ENCODE peak calls at places on chromosome 16, in ten cellular contexts. N is hepatic stellate cell; Y is RWPE1; F is CD4-positive, CD25-positive, alpha-beta regulatory T cell; W is activated CD4-positive, CD25-positive, alpha-beta regulatory T cell treated with anti-CD3 and anti-CD28 coated beads, Interleukin-2, amount 50 U/mL, for 16 hours; M is kidney glomerular epithelial cell; E is endodermal cell; R is A549; D is NCI-H774; Q is non-pigmented ciliary epithelial cell. J is an unnamed sample.

GRCh38 chr16:5020551-5020950 is 13.2 kb downstream of the NAGPA start:
- DNase-seq in F (no peak), M (no peak), D (no peak), Y (no peak), R (no peak), N (no peak), E (no peak), W (no peak), Q (no peak), J (no peak)

GRCh38 chr16:69561901-69562300 is 3.9 kb upstream of the NFAT5 start:
- DNase-seq in D (no peak), Y (no peak), M (no peak), N (no peak), R (no peak), Q (no peak), E (no peak), W (no peak), F (no peak), J (no peak)

GRCh38 chr16:7946142-7946541 is 613.5 kb downstream of the RBFOX1 start:
- DNase-seq in M (no peak), Y (no peak), E (no peak), N (no peak), D (no peak), W (no peak), F (no peak), Q (no peak), R (no peak), J (no peak)

GRCh38 chr16:9797306-9797705 is 384.9 kb downstream of the GRIN2A start:
- DNase-seq in Q (peak), E (no peak), D (no peak), W (no peak), F (no peak), Y (no peak), M (no peak), R (no peak), N (peak), J (no peak)

GRCh38 chr16:22235839-22236745 is 30.0 kb downstream of the EEF2K start:
- DNase-seq in W (no peak), E (no peak), N (no peak), Y (no peak), R (no peak), Q (no peak), M (no peak), D (no peak), F (no peak), J (no peak)

GRCh38 chr16:17246974-17247718 is 223.6 kb downstream of the XYLT1 start:
- DNase-seq in W (no peak), N (no peak), Q (no peak), M (no peak), F (no peak), Y (no peak), D (peak), R (no peak), E (no peak), J (no peak)

GRCh38 chr16:30533748-30534367 is 800 bp downstream of the ZNF747 start:
- DNase-seq in M (no peak), E (peak), F (no peak), W (no peak), N (peak), Y (peak), Q (no peak), D (no peak), R (no peak), J (no peak)

GRCh38 chr16:342455-343213 is 9.9 kb downstream of the AXIN1 start:
- DNase-seq in R (no peak), Q (no peak), D (no peak), Y (no peak), M (no peak), N (no peak), F (no peak), E (no peak), W (no peak), J (no peak)

GRCh38 chr16:88593489-88593888 is 23.3 kb downstream of the ZC3H18 start:
- DNase-seq in F (no peak), N (no peak), Y (no peak), M (no peak), W (no peak), E (no peak), D (no peak), R (no peak), Q (no peak), J (no peak)

GRCh38 chr16:57610611-57611010 is 17.8 kb upstream of the ADGRG1 start:
- DNase-seq in M (no peak), W (no peak), Y (no peak), R (no peak), N (no peak), D (no peak), Q (no peak), F (no peak), E (peak), J (no peak)

GRCh38 chr16:57668630-57669475 is 747 bp downstream of the ADGRG3 start:
- DNase-seq in R (no peak), N (no peak), Q (no peak), Y (no peak), W (no peak), E (no peak), D (no peak), F (no peak), M (no peak), J (no peak)

GRCh38 chr16:78703951-78704350 is 604.5 kb downstream of the WWOX start:
- DNase-seq in N (no peak), R (no peak), D (no peak), Q (no peak), W (no peak), E (no peak), M (no peak), Y (no peak), F (no peak), J (no peak)

GRCh38 chr16:84024854-84025253 is 17.7 kb downstream of the SLC38A8 start:
- DNase-seq in E (no peak), R (no peak), Q (peak), N (peak), M (no peak), F (no peak), Y (peak), W (no peak), D (no peak), J (no peak)

GRCh38 chr16:85248269-85248668 is 136.0 kb upstream of the CIBAR2 start:
- DNase-seq in N (no peak), E (no peak), D (no peak), Q (no peak), Y (no peak), W (no peak), F (no peak), M (no peak), R (no peak), J (no peak)

GRCh38 chr16:48350716-48351115 is 34.5 kb downstream of the SIAH1 start:
- DNase-seq in W (no peak), F (no peak), D (no peak), N (no peak), R (no peak), Q (no peak), Y (no peak), E (peak), M (no peak), J (no peak)

GRCh38 chr16:75379339-75379738 is 54.0 kb downstream of the CFDP1 start:
- DNase-seq in Y (no peak), F (no peak), E (no peak), N (no peak), M (no peak), D (no peak), R (no peak), W (no peak), Q (no peak), J (no peak)

GRCh38 chr16:30761427-30761927 is 385 bp downstream of the CFAP119 start:
- DNase-seq in W (peak), Y (peak), R (no peak), Q (no peak), N (no peak), E (peak), M (peak), F (peak), D (no peak), J (no peak)

GRCh38 chr16:58269526-58269925 is 25.3 kb downstream of the PRSS54 start:
- DNase-seq in M (no peak), Q (peak), Y (no peak), W (no peak), E (no peak), N (no peak), D (no peak), F (no peak), R (no peak), J (no peak)

GRCh38 chr16:1105888-1106620 is 10.0 kb upstream of the C1QTNF8 start:
- DNase-seq in Q (no peak), F (peak), Y (peak), N (peak), W (no peak), D (no peak), E (peak), M (peak), R (peak), J (no peak)

GRCh38 chr16:68369697-68370096 is 58.9 kb downstream of the PRMT7 start:
- DNase-seq in E (no peak), N (no peak), D (no peak), R (no peak), W (no peak), F (no peak), Q (no peak), M (no peak), Y (no peak), J (no peak)

GRCh38 chr16:11190585-11191565 is 65.1 kb downstream of the SOCS1 start:
- DNase-seq in D (no peak), M (no peak), Y (no peak), R (no peak), F (no peak), E (no peak), Q (no peak), W (no peak), N (peak), J (no peak)